ENCODE peak calls at places on chromosomes 6 and 20, in six cellular contexts. One of them, this sample, is unnamed.

GRCh38 chr6:14925627-14926026 is 320.2 kb upstream of the JARID2 start:
- DNase-seq in uterus: no peak
- DNase-seq in breast epithelium: no peak
- DNase-seq in body of pancreas: no peak
- DNase-seq in left lung: no peak
- DNase-seq in heart left ventricle: no peak
- DNase-seq in this sample: no peak

GRCh38 chr6:52499681-52500239 is 77.1 kb downstream of the TRAM2 start:
- DNase-seq in uterus: no peak
- DNase-seq in breast epithelium: no peak
- DNase-seq in body of pancreas: no peak
- DNase-seq in left lung: no peak
- DNase-seq in heart left ventricle: no peak
- DNase-seq in this sample: peak; percentile 50

GRCh38 chr6:109478848-109479624 is 4.0 kb downstream of the ZBTB24 start:
- DNase-seq in uterus: no peak
- DNase-seq in breast epithelium: no peak
- DNase-seq in body of pancreas: no peak
- DNase-seq in left lung: no peak
- DNase-seq in heart left ventricle: no peak
- DNase-seq in this sample: no peak

GRCh38 chr6:15430181-15430580 is 184.3 kb downstream of the JARID2 start:
- DNase-seq in uterus: no peak
- DNase-seq in breast epithelium: no peak
- DNase-seq in body of pancreas: no peak
- DNase-seq in left lung: no peak
- DNase-seq in heart left ventricle: no peak
- DNase-seq in this sample: no peak

GRCh38 chr20:50713677-50714101 is 17.7 kb upstream of the PARD6B start:
- DNase-seq in uterus: peak; percentile 67
- DNase-seq in breast epithelium: no peak
- DNase-seq in body of pancreas: peak; percentile 68
- DNase-seq in left lung: no peak
- DNase-seq in heart left ventricle: no peak
- DNase-seq in this sample: no peak

GRCh38 chr20:62652051-62652893 is 10.0 kb downstream of the SLCO4A1 start:
- DNase-seq in uterus: peak; percentile 96
- DNase-seq in breast epithelium: peak; percentile 89
- DNase-seq in body of pancreas: peak; percentile 97
- DNase-seq in left lung: peak; percentile 93
- DNase-seq in heart left ventricle: peak; percentile 94
- DNase-seq in this sample: peak; percentile 95

GRCh38 chr6:70956451-70957283 is at the start of gene B3GAT2:
- DNase-seq in uterus: no peak
- DNase-seq in breast epithelium: no peak
- DNase-seq in body of pancreas: no peak
- DNase-seq in left lung: no peak
- DNase-seq in heart left ventricle: no peak
- DNase-seq in this sample: no peak

GRCh38 chr20:1430004-1430451 is 36.6 kb downstream of the NSFL1C start:
- DNase-seq in uterus: no peak
- DNase-seq in breast epithelium: no peak
- DNase-seq in body of pancreas: no peak
- DNase-seq in left lung: no peak
- DNase-seq in heart left ventricle: no peak
- DNase-seq in this sample: no peak

GRCh38 chr6:83192871-83193746 is at the start of the genes PGM3 and RWDD2A:
- DNase-seq in uterus: peak; percentile 85
- DNase-seq in breast epithelium: peak; percentile 82
- DNase-seq in body of pancreas: peak; percentile 94
- DNase-seq in left lung: peak; percentile 92
- DNase-seq in heart left ventricle: peak; percentile 95
- DNase-seq in this sample: peak; percentile 92

GRCh38 chr6:161761966-161762365 is 488.1 kb upstream of the AGPAT4 start:
- DNase-seq in uterus: no peak
- DNase-seq in breast epithelium: no peak
- DNase-seq in body of pancreas: no peak
- DNase-seq in left lung: no peak
- DNase-seq in heart left ventricle: no peak
- DNase-seq in this sample: no peak

GRCh38 chr6:143696327-143697000 is 18.7 kb downstream of the PHACTR2 start:
- DNase-seq in uterus: no peak
- DNase-seq in breast epithelium: no peak
- DNase-seq in body of pancreas: peak; percentile 13
- DNase-seq in left lung: no peak
- DNase-seq in heart left ventricle: no peak
- DNase-seq in this sample: no peak

GRCh38 chr20:1121439-1121838 is 3.0 kb downstream of the PSMF1 start:
- DNase-seq in uterus: no peak
- DNase-seq in breast epithelium: no peak
- DNase-seq in body of pancreas: no peak
- DNase-seq in left lung: no peak
- DNase-seq in heart left ventricle: no peak
- DNase-seq in this sample: no peak

GRCh38 chr20:62141397-62142251 is 1.6 kb downstream of the PSMA7 start:
- DNase-seq in uterus: no peak
- DNase-seq in breast epithelium: no peak
- DNase-seq in body of pancreas: peak; percentile 22
- DNase-seq in left lung: no peak
- DNase-seq in heart left ventricle: no peak
- DNase-seq in this sample: no peak

GRCh38 chr6:30007132-30007764 is 53.8 kb upstream of the POLR1H start:
- DNase-seq in uterus: no peak
- DNase-seq in breast epithelium: no peak
- DNase-seq in body of pancreas: peak; percentile 37
- DNase-seq in left lung: peak; percentile 43
- DNase-seq in heart left ventricle: peak; percentile 67
- DNase-seq in this sample: no peak

GRCh38 chr6:148964467-148964866 is 217.6 kb downstream of the UST start:
- DNase-seq in uterus: no peak
- DNase-seq in breast epithelium: no peak
- DNase-seq in body of pancreas: no peak
- DNase-seq in left lung: no peak
- DNase-seq in heart left ventricle: no peak
- DNase-seq in this sample: no peak

GRCh38 chr6:148967546-148967945 is 220.7 kb downstream of the UST start:
- DNase-seq in uterus: no peak
- DNase-seq in breast epithelium: no peak
- DNase-seq in body of pancreas: no peak
- DNase-seq in left lung: no peak
- DNase-seq in heart left ventricle: no peak
- DNase-seq in this sample: no peak

GRCh38 chr6:148963738-148964137 is 216.9 kb downstream of the UST start:
- DNase-seq in uterus: no peak
- DNase-seq in breast epithelium: no peak
- DNase-seq in body of pancreas: no peak
- DNase-seq in left lung: no peak
- DNase-seq in heart left ventricle: no peak
- DNase-seq in this sample: no peak

GRCh38 chr6:148967128-148967527 is 220.3 kb downstream of the UST start:
- DNase-seq in uterus: no peak
- DNase-seq in breast epithelium: no peak
- DNase-seq in body of pancreas: no peak
- DNase-seq in left lung: no peak
- DNase-seq in heart left ventricle: no peak
- DNase-seq in this sample: no peak

DNA sequence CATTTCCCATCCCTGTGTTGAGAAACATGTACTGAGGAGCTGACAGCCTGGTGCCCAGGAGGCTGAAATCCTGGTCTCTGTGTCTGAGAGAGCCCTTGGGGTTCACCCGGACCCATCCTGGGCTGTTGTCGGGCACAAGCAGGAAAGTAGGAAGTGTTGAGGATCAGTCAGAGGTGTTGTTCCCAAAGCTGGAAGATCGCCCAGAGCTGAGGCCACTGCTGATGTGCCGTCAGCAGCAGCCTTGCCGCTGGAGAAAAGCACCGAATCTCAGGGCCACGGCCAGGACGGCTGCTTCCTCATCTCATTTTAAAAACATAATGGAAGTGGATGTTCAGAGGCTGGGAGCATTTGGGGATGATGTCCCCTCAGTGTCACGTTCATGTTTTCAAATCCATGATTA is 218.5 kb downstream of the UST start:
- DNase-seq in uterus: no peak
- DNase-seq in breast epithelium: no peak
- DNase-seq in body of pancreas: no peak
- DNase-seq in left lung: no peak
- DNase-seq in heart left ventricle: no peak
- DNase-seq in this sample: peak; percentile 43
- H3K27ac ChIP-seq in uterus: no peak overlapping the region
- H3K27ac ChIP-seq in breast epithelium: no peak overlapping the region
- H3K27ac ChIP-seq in body of pancreas: no peak overlapping the region
- H3K27ac ChIP-seq in left lung: no peak overlapping the region
- H3K27ac ChIP-seq in heart left ventricle: no peak overlapping the region
- H3K27ac ChIP-seq in this sample: no peak overlapping the region

DNA sequence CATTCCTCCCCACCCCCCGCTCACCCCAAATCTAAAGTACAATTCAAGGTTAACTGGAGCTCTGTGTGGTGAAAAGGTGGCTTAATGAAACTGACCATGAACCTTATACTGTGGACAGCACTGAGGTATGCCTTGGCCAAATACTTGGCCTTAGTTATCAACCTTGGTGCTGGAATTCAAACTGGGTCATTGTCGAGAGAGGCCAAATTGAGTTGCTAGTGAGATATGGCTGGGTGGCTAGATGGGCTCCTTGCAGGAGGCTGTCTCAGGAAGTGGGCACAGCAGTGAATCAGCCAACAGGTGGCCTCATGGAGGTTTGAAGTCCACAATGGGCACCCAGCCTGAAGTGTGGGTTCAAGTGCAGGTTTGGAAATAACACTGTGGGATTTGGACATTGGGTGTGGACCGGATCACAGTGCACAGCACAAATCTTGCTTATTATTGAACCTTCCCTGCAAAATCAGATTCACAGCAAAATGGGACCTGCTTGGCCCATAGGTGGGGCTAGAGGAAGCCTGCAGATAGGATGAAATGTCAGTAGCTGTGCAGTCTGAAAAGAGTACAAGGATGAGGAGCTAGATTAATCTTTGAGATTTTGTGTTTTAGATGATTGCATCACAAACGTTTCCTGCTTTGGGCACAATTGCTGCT is 5.6 kb upstream of the BTBD3 start:
- DNase-seq in uterus: no peak
- DNase-seq in breast epithelium: no peak
- DNase-seq in body of pancreas: peak; percentile 8
- DNase-seq in left lung: no peak
- DNase-seq in heart left ventricle: no peak
- DNase-seq in this sample: no peak
- TF ChIP-seq CTCF in uterus: no peak
- TF ChIP-seq CTCF in breast epithelium: no peak
- TF ChIP-seq CTCF in body of pancreas: peak; percentile 17
- TF ChIP-seq CTCF in left lung: no peak
- TF ChIP-seq CTCF in heart left ventricle: peak; percentile 35
- TF ChIP-seq CTCF in this sample: peak; percentile 49

DNA sequence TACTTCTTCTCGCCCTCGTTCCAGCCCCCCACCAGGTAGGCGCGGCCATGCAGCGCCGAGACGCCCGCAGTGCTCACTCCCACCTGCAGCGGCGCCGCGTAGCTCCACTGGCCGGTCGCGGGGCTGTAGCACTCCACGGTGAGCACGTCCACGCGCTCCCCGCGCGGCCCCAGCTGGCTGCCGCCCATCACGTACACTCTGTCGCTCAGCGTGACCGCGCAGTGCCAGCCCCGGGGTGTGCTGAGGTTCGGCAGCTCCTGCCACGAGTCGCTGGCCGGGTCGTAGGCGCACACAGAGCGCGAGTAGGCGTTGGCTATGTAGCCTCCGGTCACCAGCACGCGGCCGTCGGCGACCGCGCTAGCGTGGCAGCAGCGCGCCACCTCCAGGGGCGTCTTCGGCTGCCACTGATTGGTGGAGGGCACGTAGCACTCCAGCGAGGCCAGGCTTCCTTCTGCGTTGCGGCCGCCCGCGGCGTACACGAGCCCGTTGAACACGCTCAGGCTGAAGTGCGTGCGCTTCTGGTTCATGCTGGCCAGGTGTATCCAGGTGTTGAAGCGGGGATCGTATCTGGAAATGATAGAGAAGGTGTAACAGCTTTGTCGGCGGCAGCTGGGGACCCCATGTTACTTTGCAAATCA is 13.7 kb downstream of the KLHL31 start:
- DNase-seq in uterus: peak; percentile 39
- DNase-seq in breast epithelium: peak; percentile 75
- DNase-seq in body of pancreas: peak; percentile 92
- DNase-seq in left lung: peak; percentile 79
- DNase-seq in heart left ventricle: peak; percentile 83
- DNase-seq in this sample: peak; percentile 41
- H3K27ac ChIP-seq in uterus: no peak overlapping the region
- H3K27ac ChIP-seq in breast epithelium: peak overlapping the region; percentile 74
- H3K27ac ChIP-seq in body of pancreas: peak overlapping the region; percentile 78
- H3K27ac ChIP-seq in left lung: no peak overlapping the region
- H3K27ac ChIP-seq in heart left ventricle: peak overlapping the region; percentile 30
- H3K27ac ChIP-seq in this sample: no peak overlapping the region

GRCh38 chr6:97501875-97502274 is 218.9 kb upstream of the MMS22L start:
- DNase-seq in uterus: no peak
- DNase-seq in breast epithelium: no peak
- DNase-seq in body of pancreas: no peak
- DNase-seq in left lung: no peak
- DNase-seq in heart left ventricle: no peak
- DNase-seq in this sample: no peak
- TF ChIP-seq CTCF in uterus: no peak
- TF ChIP-seq CTCF in breast epithelium: no peak
- TF ChIP-seq CTCF in body of pancreas: no peak
- TF ChIP-seq CTCF in left lung: no peak
- TF ChIP-seq CTCF in heart left ventricle: no peak
- TF ChIP-seq CTCF in this sample: no peak

DNA sequence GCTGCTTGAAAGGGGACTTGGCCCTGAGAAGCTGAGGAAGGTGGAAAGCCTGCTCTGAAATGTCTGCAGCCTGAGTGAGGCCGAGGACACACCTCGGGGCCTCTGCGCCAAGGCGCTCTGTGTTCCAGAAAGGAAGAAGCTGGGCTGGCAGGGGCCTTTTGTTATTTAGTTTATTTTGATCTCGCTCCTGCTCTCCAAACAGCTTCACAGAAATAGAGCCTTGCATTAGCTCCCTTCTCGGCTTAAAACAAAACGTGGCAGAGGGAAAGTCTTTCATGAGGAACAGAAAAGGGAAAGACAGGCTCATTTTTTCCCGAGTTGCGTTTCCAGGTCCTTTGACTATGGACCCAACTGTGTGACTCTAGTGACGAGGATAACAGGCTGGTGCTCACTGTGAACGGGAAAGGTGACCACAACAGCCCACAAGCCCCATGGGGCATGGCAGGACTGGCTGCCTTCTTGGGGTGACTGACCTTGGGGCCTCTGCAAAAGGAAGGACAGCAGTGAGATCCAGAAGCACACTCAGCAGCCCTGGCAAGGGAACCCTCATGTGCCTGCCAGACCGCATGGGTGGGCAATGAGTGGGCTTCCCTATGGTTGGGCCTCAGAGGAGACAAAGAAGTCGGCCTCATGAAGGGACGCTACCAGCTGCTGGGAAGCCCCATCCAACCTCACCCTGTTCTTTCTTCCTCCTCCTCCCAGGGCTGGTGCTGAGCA is 18.7 kb downstream of the LEMD2 start:
- DNase-seq in uterus: no peak
- DNase-seq in breast epithelium: no peak
- DNase-seq in body of pancreas: no peak
- DNase-seq in left lung: no peak
- DNase-seq in heart left ventricle: peak; percentile 36
- DNase-seq in this sample: no peak
- H3K27ac ChIP-seq in uterus: peak overlapping the region; percentile 75
- H3K27ac ChIP-seq in breast epithelium: peak overlapping the region; percentile 81
- H3K27ac ChIP-seq in body of pancreas: no peak overlapping the region
- H3K27ac ChIP-seq in left lung: no peak overlapping the region
- H3K27ac ChIP-seq in heart left ventricle: no peak overlapping the region
- H3K27ac ChIP-seq in this sample: no peak overlapping the region